ENCODE peak calls at places on chromosomes 7 and 10, in six cellular contexts. K is K562, X is endothelial cell of umbilical vein, N is HCT116, A is GM12878, F is HepG2. P is an unnamed sample. For H4K20me1, the result is how much of the 10 kb centered on the place peaks cover.

GRCh38 chr7:133345690-133346421 is 93.0 kb downstream of the EXOC4 start:
- DNase-seq in K (no peak), X (no peak), N (no peak), A (no peak), F (no peak), P (no peak)

GRCh38 chr7:66050337-66050957 is 25.2 kb upstream of the ASL start:
- DNase-seq in K (no peak), X (no peak), N (no peak), A (no peak), F (no peak), P (no peak)

GRCh38 chr7:461453-462172 is 58.0 kb downstream of the PDGFA start:
- DNase-seq in K (no peak), X (peak), N (no peak), A (no peak), F (peak), P (no peak)

GRCh38 chr10:100847440-100847839 is 65.3 kb upstream of the SLF2 start:
- DNase-seq in K (no peak), X (no peak), N (peak), A (no peak), F (no peak), P (no peak)

GRCh38 chr7:7909376-7909775 is 59.2 kb upstream of the GLCCI1 start:
- DNase-seq in K (no peak), X (peak), N (no peak), A (no peak), F (no peak), P (no peak)

GRCh38 chr10:99345350-99345749 is 16.2 kb downstream of the CNNM1 start:
- DNase-seq in K (no peak), X (no peak), N (no peak), A (no peak), F (no peak), P (no peak)

GRCh38 chr7:69651101-69651590 is 52.9 kb downstream of the AUTS2 start:
- DNase-seq in K (no peak), X (no peak), N (no peak), A (peak), F (no peak), P (no peak)

GRCh38 chr7:132066776-132067175 is 509.5 kb downstream of the PLXNA4 start:
- DNase-seq in K (no peak), X (no peak), N (no peak), A (no peak), F (no peak), P (no peak)

GRCh38 chr7:77348371-77348813 is 67.8 kb downstream of the GSAP start:
- DNase-seq in K (no peak), X (peak), N (no peak), A (no peak), F (no peak), P (no peak)

GRCh38 chr10:31836569-31837406 is 91.8 kb downstream of the ARHGAP12 start:
- DNase-seq in K (peak), X (peak), N (peak), A (no peak), F (peak), P (no peak)

GRCh38 chr7:30026229-30027064 is at the start of gene FKBP14:
- DNase-seq in K (peak), X (peak), N (peak), A (peak), F (peak), P (peak)

GRCh38 chr7:141433698-141434097 is 117.5 kb upstream of the AGK start:
- DNase-seq in K (no peak), X (no peak), N (no peak), A (no peak), F (no peak), P (no peak)

GRCh38 chr10:35843524-35844171 is 201.6 kb upstream of the FZD8 start:
- DNase-seq in K (no peak), X (peak), N (no peak), A (no peak), F (no peak), P (no peak)

GRCh38 chr10:98382691-98383101 is 32.3 kb downstream of the PYROXD2 start:
- DNase-seq in K (no peak), X (no peak), N (no peak), A (no peak), F (no peak), P (no peak)

GRCh38 chr10:35420827-35421552 is 84.7 kb downstream of the CCNY start:
- DNase-seq in K (no peak), X (no peak), N (no peak), A (no peak), F (no peak), P (no peak)

GRCh38 chr7:7920481-7920880 is 48.1 kb upstream of the GLCCI1 start:
- DNase-seq in K (no peak), X (no peak), N (no peak), A (peak), F (no peak), P (no peak)

GRCh38 chr10:29535012-29535777 is 99.6 kb downstream of the SVIL start:
- DNase-seq in K (peak), X (peak), N (peak), A (no peak), F (peak), P (no peak)

GRCh38 chr10:70442332-70442988 is 979 bp upstream of the NODAL start:
- DNase-seq in K (no peak), X (no peak), N (no peak), A (no peak), F (peak), P (peak)

GRCh38 chr10:112663181-112663879 is 216.3 kb downstream of the VTI1A start:
- DNase-seq in K (no peak), X (no peak), N (peak), A (no peak), F (peak), P (no peak)

GRCh38 chr10:97358781-97359180 is 24.3 kb upstream of the FRAT2 start:
- DNase-seq in K (no peak), X (no peak), N (no peak), A (no peak), F (no peak), P (no peak)

GRCh38 chr7:22429386-22429785 is 70.6 kb downstream of the STEAP1B start:
- DNase-seq in K (no peak), X (no peak), N (no peak), A (no peak), F (no peak), P (no peak)

GRCh38 chr7:52140848-52141247 is 824.2 kb upstream of the COBL start:
- DNase-seq in K (no peak), X (no peak), N (no peak), A (no peak), F (no peak), P (no peak)

GRCh38 chr7:36039671-36040070 is 113.4 kb upstream of the EEPD1 start:
- DNase-seq in K (no peak), X (no peak), N (no peak), A (no peak), F (no peak), P (no peak)

GRCh38 chr10:70302292-70302691 is 18.5 kb upstream of the NPFFR1 start:
- DNase-seq in K (no peak), X (no peak), N (no peak), A (no peak), F (no peak), P (no peak)

GRCh38 chr7:12768948-12769347 is 81.5 kb downstream of the ARL4A start:
- DNase-seq in K (no peak), X (no peak), N (no peak), A (no peak), F (no peak), P (no peak)

GRCh38 chr7:157780721-157781120 is 443.9 kb downstream of the DNAJB6 start:
- DNase-seq in K (no peak), X (no peak), N (no peak), A (no peak), F (no peak), P (no peak)

GRCh38 chr7:70215491-70215890 is 617.2 kb downstream of the AUTS2 start:
- DNase-seq in K (no peak), X (no peak), N (no peak), A (no peak), F (no peak), P (no peak)

GRCh38 chr10:45373783-45374450 is at the start of gene ALOX5:
- DNase-seq in K (peak), X (no peak), N (no peak), A (no peak), F (no peak), P (peak)

GRCh38 chr10:72574636-72575035 is 51.2 kb downstream of the MICU1 start:
- DNase-seq in K (no peak), X (no peak), N (no peak), A (no peak), F (no peak), P (no peak)

GRCh38 chr7:51240868-51241267 is 75.7 kb downstream of the COBL start:
- DNase-seq in K (no peak), X (no peak), N (no peak), A (no peak), F (no peak), P (no peak)

GRCh38 chr7:1361756-1362125 is 97.5 kb downstream of the MICALL2 start:
- DNase-seq in K (no peak), X (no peak), N (no peak), A (no peak), F (no peak), P (no peak)

GRCh38 chr7:96380111-96380512 is 58.2 kb upstream of the SLC25A13 start:
- DNase-seq in K (no peak), X (peak), N (no peak), A (no peak), F (no peak), P (no peak)

GRCh38 chr7:131107343-131108211 is 220.1 kb upstream of the MKLN1 start:
- DNase-seq in K (peak), X (peak), N (peak), A (no peak), F (peak), P (no peak)

GRCh38 chr7:106041140-106041717 is 70.9 kb downstream of the SYPL1 start:
- DNase-seq in K (peak), X (peak), N (peak), A (no peak), F (peak), P (no peak)

GRCh38 chr7:100394077-100394476 is 20.8 kb downstream of the PILRA start:
- DNase-seq in K (no peak), X (no peak), N (no peak), A (no peak), F (no peak), P (no peak)

GRCh38 chr7:106218546-106218945 is 66.2 kb downstream of the NAMPT start:
- DNase-seq in K (no peak), X (no peak), N (no peak), A (no peak), F (no peak), P (no peak)

GRCh38 chr10:22962817-22963216 is 35.0 kb downstream of the ARMC3 start:
- DNase-seq in K (no peak), X (no peak), N (no peak), A (no peak), F (no peak), P (no peak)

GRCh38 chr7:123039269-123039668 is 43.8 kb upstream of the TAS2R16 start:
- DNase-seq in K (no peak), X (no peak), N (no peak), A (no peak), F (no peak), P (no peak)

GRCh38 chr10:130905921-130906320 is 405.6 kb downstream of the TCERG1L start:
- DNase-seq in K (no peak), X (no peak), N (no peak), A (no peak), F (no peak), P (no peak)
- TF ChIP-seq MAX in K (no peak), X (no peak), N (no peak), A (no peak), F (no peak), P (no peak)

DNA sequence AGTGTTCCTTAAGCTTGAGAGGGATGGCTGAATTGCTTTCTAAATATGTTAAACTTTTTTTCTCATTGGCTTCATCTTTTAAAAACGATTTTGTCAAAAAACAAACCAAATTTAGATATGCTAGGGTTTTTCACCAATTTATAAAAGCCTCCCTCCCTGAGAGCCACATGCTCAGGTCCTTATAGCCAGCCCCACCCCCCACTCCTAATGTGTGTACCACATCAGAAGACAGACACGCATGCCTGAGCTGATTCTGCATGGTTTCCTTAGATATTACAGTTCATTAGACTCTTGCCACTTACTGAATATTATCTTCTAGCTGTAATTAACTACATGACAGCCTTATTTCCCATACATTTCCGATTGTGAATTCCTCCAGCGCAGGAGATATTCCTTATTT is 2.0 kb downstream of the CUL1 start:
- DNase-seq in K (peak), X (peak), N (no peak), A (no peak), F (no peak), P (no peak)
- H4K20me1 ChIP-seq in K (under half), X (under half), N (under half), A (under half), F (under half), P (under half)

GRCh38 chr7:43516581-43517342 is 66.1 kb upstream of the STK17A start:
- DNase-seq in K (no peak), X (no peak), N (no peak), A (peak), F (no peak), P (no peak)
- TF ChIP-seq MAX in K (no peak), X (no peak), N (no peak), A (no peak), F (no peak), P (no peak)

GRCh38 chr7:6394114-6394513 is 53.6 kb downstream of the DAGLB start:
- DNase-seq in K (no peak), X (no peak), N (no peak), A (no peak), F (no peak), P (no peak)
- H4K20me1 ChIP-seq in K (under half), X (under half), N (under half), A (under half), F (half or more), P (under half)

DNA sequence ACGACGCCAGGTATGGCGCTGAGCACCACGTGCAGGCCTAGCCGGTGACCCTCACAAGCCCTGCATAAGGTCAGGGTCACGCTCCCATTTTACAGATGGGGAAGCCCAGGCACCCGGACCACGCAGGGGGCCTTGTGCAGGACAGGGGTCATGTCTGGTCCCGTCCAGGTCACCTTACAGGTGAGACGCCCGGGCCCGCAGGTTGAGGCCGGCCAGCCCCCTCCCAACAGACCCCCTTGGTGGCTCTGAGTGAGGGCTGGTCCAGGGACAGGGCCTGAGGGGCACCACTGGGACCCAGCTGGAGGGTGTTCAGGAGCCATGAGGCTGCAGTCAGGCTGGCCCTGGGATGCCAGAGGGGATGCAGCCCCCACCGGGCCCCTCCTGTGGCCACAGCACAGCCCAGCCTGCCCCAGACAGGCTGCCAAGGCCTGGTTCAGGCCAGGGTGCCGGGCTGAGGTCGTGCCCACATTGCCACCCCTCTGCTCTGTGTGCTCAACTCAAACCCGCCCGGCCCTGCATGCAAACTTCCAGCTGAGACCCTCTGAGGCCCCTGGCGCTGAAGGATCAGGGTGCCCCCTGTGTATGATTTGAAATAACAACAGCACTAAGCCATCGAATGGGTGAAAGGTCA is 69.0 kb downstream of the PWWP2B start:
- DNase-seq in K (no peak), X (no peak), N (no peak), A (no peak), F (no peak), P (no peak)
- TF ChIP-seq MAX in K (no peak), X (no peak), N (no peak), A (no peak), F (no peak), P (no peak)

GRCh38 chr7:121383235-121383634 is 12.9 kb downstream of the FAM3C start:
- DNase-seq in K (no peak), X (peak), N (no peak), A (no peak), F (no peak), P (no peak)
- H4K20me1 ChIP-seq in K (under half), X (under half), N (half or more), A (under half), F (under half), P (under half)

DNA sequence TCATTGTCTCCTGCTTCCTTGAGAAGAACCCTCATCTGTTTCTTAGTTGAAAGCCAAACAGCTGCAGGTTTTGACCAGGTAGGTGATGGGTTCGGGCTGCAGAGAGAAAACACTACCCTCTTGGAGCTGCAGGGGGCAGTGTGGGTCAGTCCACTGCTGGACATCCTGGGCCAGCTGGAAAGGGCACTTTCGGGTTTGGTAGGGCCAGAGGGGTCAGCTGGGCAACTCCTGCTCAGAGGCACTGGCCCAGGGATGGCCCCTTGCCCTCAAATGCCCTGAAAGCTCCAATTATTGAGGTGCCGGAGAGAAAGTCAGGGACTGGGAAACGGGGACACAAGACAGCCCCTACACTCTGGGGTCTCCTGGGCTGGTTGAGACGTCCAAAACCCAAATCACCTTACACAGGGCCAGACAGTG is 90.7 kb downstream of the MKI67 start:
- DNase-seq in K (peak), X (peak), N (peak), A (no peak), F (no peak), P (peak)
- TF ChIP-seq MAX in K (no peak), X (no peak), N (no peak), A (no peak), F (no peak), P (no peak)